ENCODE peak calls at places on chromosomes 4 and X, in five cellular contexts. F is endodermal cell, I is ascending aorta, C is tibial nerve, A is lung. T is an unnamed sample.

GRCh38 chr4:39950861-39951481 is 26.7 kb downstream of the PDS5A start:
- DNase-seq in F (no peak), C (no peak), A (no peak), I (no peak), T (no peak)

GRCh38 chr4:101865501-101866062 is 75.1 kb downstream of the BANK1 start:
- DNase-seq in A (no peak), F (no peak), I (no peak), C (no peak), T (no peak)

GRCh38 chr4:1170805-1171305 is 1.5 kb downstream of the SPON2 start:
- DNase-seq in A (no peak), I (no peak), F (no peak), C (no peak), T (no peak)

GRCh38 chr4:110778526-110778925 is 155.6 kb upstream of the PITX2 start:
- DNase-seq in C (no peak), I (no peak), A (no peak), F (no peak), T (no peak)

GRCh38 chrX:75522565-75523411 is at the start of gene ZDHHC15:
- DNase-seq in I (no peak), F (peak; percentile 82), A (peak; percentile 65), C (peak; percentile 11), T (no peak)

GRCh38 chr4:189815404-189816192 is 125.1 kb upstream of the FRG1 start:
- DNase-seq in F (no peak), C (no peak), I (no peak), A (no peak), T (no peak)

GRCh38 chr4:5220028-5220427 is 168.7 kb downstream of the STK32B start:
- DNase-seq in I (no peak), C (no peak), F (peak; percentile 66), A (no peak), T (no peak)

GRCh38 chrX:7941390-7942042 is 14.3 kb upstream of the PNPLA4 start:
- DNase-seq in I (no peak), C (no peak), A (no peak), F (peak; percentile 57), T (no peak)

GRCh38 chr4:81913427-81913878 is 441.7 kb upstream of the RASGEF1B start:
- DNase-seq in C (no peak), I (no peak), A (peak; percentile 60), F (peak; percentile 90), T (no peak)

GRCh38 chr4:96194993-96195392 is 355.1 kb downstream of the PDHA2 start:
- DNase-seq in F (no peak), C (no peak), I (no peak), A (no peak), T (no peak)

GRCh38 chr4:8470451-8471024 is 30.0 kb downstream of the TRMT44 start:
- DNase-seq in A (no peak), F (no peak), C (no peak), I (no peak), T (no peak)

GRCh38 chr4:120066182-120066524 is 495 bp downstream of the MAD2L1 start:
- DNase-seq in F (no peak), I (no peak), A (no peak), C (no peak), T (no peak)

GRCh38 chr4:18077808-18078207 is 56.3 kb upstream of the LCORL start:
- DNase-seq in F (no peak), I (no peak), C (no peak), A (no peak), T (no peak)

GRCh38 chr4:121112530-121112929 is 40.2 kb upstream of the NDNF start:
- DNase-seq in F (no peak), I (no peak), A (no peak), C (no peak), T (no peak)

GRCh38 chr4:30754021-30754420 is 33.9 kb downstream of the PCDH7 start:
- DNase-seq in I (no peak), C (no peak), A (no peak), F (no peak), T (no peak)

GRCh38 chrX:51759055-51759454 is 15.8 kb downstream of the GSPT2 start:
- DNase-seq in F (no peak), C (no peak), I (no peak), A (no peak), T (no peak)

GRCh38 chrX:64894454-64895038 is 81.7 kb downstream of the ZC4H2 start:
- DNase-seq in I (no peak), C (no peak), F (peak; percentile 84), A (no peak), T (no peak)

GRCh38 chrX:30822068-30822671 is 66.9 kb downstream of the TAB3 start:
- DNase-seq in F (no peak), C (no peak), A (no peak), I (no peak), T (no peak)

GRCh38 chr4:122765702-122766352 is 33.3 kb downstream of the BBS12 start:
- DNase-seq in I (no peak), F (no peak), C (no peak), A (no peak), T (no peak)

GRCh38 chrX:31551913-31552312 is 480.1 kb upstream of the FTHL17 start:
- DNase-seq in F (no peak), C (no peak), A (no peak), I (no peak), T (no peak)

DNA sequence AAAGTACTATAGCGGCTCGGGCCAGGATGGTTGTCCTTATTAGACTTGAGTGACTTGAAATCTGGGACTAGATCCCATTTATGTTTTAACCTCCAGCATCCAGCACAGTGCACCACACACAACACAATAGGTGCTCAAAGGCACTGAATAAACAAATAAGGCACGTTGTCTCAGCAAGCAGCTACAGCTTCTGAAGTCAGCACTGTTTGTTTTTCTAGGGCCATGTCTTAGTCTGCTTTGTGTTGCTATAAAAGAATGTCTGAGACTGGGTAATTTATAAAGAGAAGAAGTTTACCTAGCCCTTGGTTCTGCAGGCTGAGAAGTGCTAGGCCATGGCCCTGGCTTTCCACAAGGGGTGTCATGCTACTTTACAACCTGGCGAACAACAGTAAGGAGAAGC is 102.1 kb upstream of the LNX1 start:
- DNase-seq in I (no peak), F (no peak), A (no peak), C (no peak), T (no peak)
- H3K4me1 ChIP-seq in I (no peaks in the 10 kb centered on the region), F (no peaks in the 10 kb centered on the region), A (no peaks in the 10 kb centered on the region), C (no peaks in the 10 kb centered on the region), T (no peaks in the 10 kb centered on the region)

DNA sequence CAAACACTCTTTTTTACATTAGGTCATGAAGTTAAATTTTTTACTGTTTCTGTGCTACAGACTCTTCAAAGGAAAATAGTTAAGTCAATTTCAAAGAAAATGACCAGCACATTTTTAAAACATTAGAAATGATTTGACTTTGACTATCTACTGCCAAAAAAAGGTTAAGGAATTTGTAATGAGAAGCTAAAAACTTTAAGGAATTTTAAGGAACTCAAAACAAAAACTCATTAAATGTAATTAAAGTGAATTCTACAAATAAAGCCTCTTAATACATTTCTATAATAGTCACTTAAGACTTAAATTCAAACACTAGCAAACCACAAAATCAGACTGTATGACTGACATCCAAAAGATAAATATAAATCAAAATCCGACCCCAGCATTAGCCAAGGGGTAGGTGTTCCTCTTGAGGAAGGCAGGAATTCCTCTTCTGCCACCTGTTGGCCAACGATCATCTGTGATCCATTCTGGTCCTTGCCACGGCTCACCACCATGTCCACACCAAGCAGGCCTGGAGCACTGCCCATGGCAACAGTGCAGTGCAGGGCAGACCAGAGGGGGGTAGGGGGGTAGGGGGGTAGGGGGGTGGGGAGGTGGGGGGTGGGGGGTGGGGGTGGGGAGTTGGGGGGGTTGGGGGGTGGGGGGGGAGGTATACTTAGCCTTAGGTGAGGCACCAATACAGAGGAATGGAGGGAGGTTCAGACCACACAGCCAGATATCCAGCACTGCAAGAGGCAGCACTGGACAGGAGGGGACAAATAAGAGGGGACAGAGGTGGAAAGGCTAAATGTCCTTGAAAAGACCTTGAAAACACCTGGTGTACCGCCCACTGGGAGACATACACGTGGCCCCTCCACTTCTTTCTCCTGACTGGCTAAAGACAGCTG is 287.4 kb downstream of the CHIC1 start:
- DNase-seq in A (peak; percentile 37), F (peak; percentile 61), I (no peak), C (no peak), T (no peak)
- TF ChIP-seq CTCF in A (no peak), F (peak; percentile 70), I (no peak), C (no peak), T (no peak)

GRCh38 chr4:176342384-176342783 is 22.6 kb downstream of the SPCS3 start:
- DNase-seq in C (no peak), A (no peak), I (no peak), F (no peak), T (no peak)

GRCh38 chr4:176335421-176335820 is 15.7 kb downstream of the SPCS3 start:
- DNase-seq in I (no peak), A (no peak), C (no peak), F (no peak), T (no peak)

GRCh38 chr4:176343286-176343685 is 23.5 kb downstream of the SPCS3 start:
- DNase-seq in F (no peak), I (no peak), A (no peak), C (no peak), T (no peak)

GRCh38 chr4:176339936-176340761 is 20.4 kb downstream of the SPCS3 start:
- DNase-seq in F (peak; percentile 56), I (no peak), A (no peak), C (no peak), T (no peak)

GRCh38 chr4:176340871-176341685 is 21.3 kb downstream of the SPCS3 start:
- DNase-seq in C (peak; percentile 47), F (no peak), A (no peak), I (no peak), T (no peak)
- H3K4me3 ChIP-seq in C (no peak overlapping the region), F (no peak overlapping the region), A (no peak overlapping the region), I (peak overlapping the region; percentile 25), T (no peak overlapping the region)

GRCh38 chr4:2806392-2807355 is 13.8 kb downstream of the SH3BP2 start:
- DNase-seq in F (no peak), C (peak; percentile 82), I (no peak), A (peak; percentile 76), T (no peak)
- H3K4me1 ChIP-seq in F (no peaks in the 10 kb centered on the region), C (peaks cover 91% of the 10 kb centered on the region), I (peaks cover 10% of the 10 kb centered on the region), A (peaks cover 72% of the 10 kb centered on the region), T (peaks cover 90% of the 10 kb centered on the region)

GRCh38 chr4:112109455-112110425 is 35.5 kb upstream of the FAM241A start:
- DNase-seq in I (no peak), C (no peak), A (no peak), F (no peak), T (no peak)

GRCh38 chr4:112111306-112111705 is 33.9 kb upstream of the FAM241A start:
- DNase-seq in I (no peak), C (no peak), A (no peak), F (no peak), T (no peak)

GRCh38 chr4:112114452-112114851 is 30.8 kb upstream of the FAM241A start:
- DNase-seq in I (no peak), C (no peak), A (no peak), F (no peak), T (no peak)

GRCh38 chr4:112113786-112114185 is 31.5 kb upstream of the FAM241A start:
- DNase-seq in I (no peak), A (no peak), C (no peak), F (no peak), T (no peak)

DNA sequence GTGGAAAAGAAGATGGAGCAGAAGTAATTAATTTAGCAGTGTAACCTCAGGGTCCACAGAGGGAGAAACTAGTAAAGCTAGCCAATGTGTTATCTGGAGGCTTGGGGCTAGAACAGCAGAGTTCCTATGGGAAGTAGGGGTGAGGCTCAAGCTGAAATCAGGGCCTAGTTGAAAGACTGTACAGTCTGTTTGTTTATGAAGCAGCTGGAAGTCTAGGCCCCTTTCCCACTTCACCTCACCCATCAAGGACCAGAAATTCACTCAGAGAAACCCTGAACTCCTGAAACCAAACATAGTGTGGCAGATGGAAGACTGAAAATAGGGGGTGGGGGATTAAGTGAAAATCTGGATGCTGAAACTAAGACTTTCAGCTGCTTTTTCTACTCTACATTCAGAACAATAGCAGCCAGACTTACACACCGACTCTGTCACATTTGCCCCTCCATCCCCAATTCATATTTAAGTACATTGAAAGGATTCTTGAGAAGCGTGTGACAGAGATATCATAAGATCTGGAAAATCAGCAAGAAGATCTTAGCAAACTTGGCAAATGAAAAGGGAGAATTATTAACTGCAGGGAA is 32.6 kb upstream of the FAM241A start:
- DNase-seq in I (no peak), C (no peak), F (no peak), A (no peak), T (no peak)
- TF ChIP-seq CTCF in I (no peak), C (no peak), F (no peak), A (no peak), T (no peak)